ENCODE peak calls at places on chromosomes 12 and 14, in seven cellular contexts. One of them, this sample, is unnamed.

GRCh38 chr14:93936245-93936644 is 9.1 kb downstream of the FAM181A start:
- DNase-seq in AG10803: no peak
- DNase-seq in fibroblast of mammary gland: no peak
- DNase-seq in osteoblast: peak; percentile 88
- DNase-seq in fibroblast of lung: no peak
- DNase-seq in uterus: no peak
- DNase-seq in colonic mucosa: no peak
- DNase-seq in this sample: no peak

GRCh38 chr14:65872536-65872935 is 460.0 kb downstream of the FUT8 start:
- DNase-seq in AG10803: peak; percentile 49
- DNase-seq in fibroblast of mammary gland: no peak
- DNase-seq in osteoblast: no peak
- DNase-seq in fibroblast of lung: no peak
- DNase-seq in uterus: no peak
- DNase-seq in colonic mucosa: no peak
- DNase-seq in this sample: no peak

GRCh38 chr14:94175403-94176146 is 1.5 kb downstream of the PPP4R4 start:
- DNase-seq in AG10803: no peak
- DNase-seq in fibroblast of mammary gland: no peak
- DNase-seq in osteoblast: no peak
- DNase-seq in fibroblast of lung: no peak
- DNase-seq in uterus: no peak
- DNase-seq in colonic mucosa: no peak
- DNase-seq in this sample: no peak

GRCh38 chr12:91053951-91054715 is 3.7 kb downstream of the KERA start:
- DNase-seq in AG10803: peak; percentile 94
- DNase-seq in fibroblast of mammary gland: peak; percentile 88
- DNase-seq in osteoblast: no peak
- DNase-seq in fibroblast of lung: peak; percentile 91
- DNase-seq in uterus: peak; percentile 60
- DNase-seq in colonic mucosa: peak; percentile 22
- DNase-seq in this sample: no peak

GRCh38 chr14:22131749-22132476 is 457.1 kb downstream of the DAD1 start:
- DNase-seq in AG10803: no peak
- DNase-seq in fibroblast of mammary gland: peak; percentile 6
- DNase-seq in osteoblast: no peak
- DNase-seq in fibroblast of lung: no peak
- DNase-seq in uterus: no peak
- DNase-seq in colonic mucosa: peak; percentile 32
- DNase-seq in this sample: no peak

GRCh38 chr12:47361389-47362031 is 281.8 kb upstream of the AMIGO2 start:
- DNase-seq in AG10803: no peak
- DNase-seq in fibroblast of mammary gland: no peak
- DNase-seq in osteoblast: no peak
- DNase-seq in fibroblast of lung: no peak
- DNase-seq in uterus: peak; percentile 67
- DNase-seq in colonic mucosa: peak; percentile 28
- DNase-seq in this sample: no peak

GRCh38 chr14:94337274-94337673 is 14.1 kb upstream of the SERPINA6 start:
- DNase-seq in AG10803: peak; percentile 39
- DNase-seq in fibroblast of mammary gland: peak; percentile 81
- DNase-seq in osteoblast: no peak
- DNase-seq in fibroblast of lung: peak; percentile 49
- DNase-seq in uterus: no peak
- DNase-seq in colonic mucosa: no peak
- DNase-seq in this sample: no peak

GRCh38 chr14:68749487-68750475 is 43.1 kb downstream of the ZFP36L1 start:
- DNase-seq in AG10803: no peak
- DNase-seq in fibroblast of mammary gland: peak; percentile 31
- DNase-seq in osteoblast: no peak
- DNase-seq in fibroblast of lung: peak; percentile 62
- DNase-seq in uterus: peak; percentile 89
- DNase-seq in colonic mucosa: no peak
- DNase-seq in this sample: no peak

GRCh38 chr14:104093366-104094055 is 8.0 kb downstream of the ASPG start:
- DNase-seq in AG10803: no peak
- DNase-seq in fibroblast of mammary gland: no peak
- DNase-seq in osteoblast: peak; percentile 87
- DNase-seq in fibroblast of lung: no peak
- DNase-seq in uterus: no peak
- DNase-seq in colonic mucosa: no peak
- DNase-seq in this sample: no peak

GRCh38 chr12:30357712-30358111 is 338.0 kb downstream of the IPO8 start:
- DNase-seq in AG10803: no peak
- DNase-seq in fibroblast of mammary gland: no peak
- DNase-seq in osteoblast: no peak
- DNase-seq in fibroblast of lung: peak; percentile 50
- DNase-seq in uterus: no peak
- DNase-seq in colonic mucosa: no peak
- DNase-seq in this sample: no peak

GRCh38 chr12:95412826-95413311 is 61.1 kb upstream of the METAP2 start:
- DNase-seq in AG10803: peak; percentile 99
- DNase-seq in fibroblast of mammary gland: peak; percentile 97
- DNase-seq in osteoblast: peak; percentile 88
- DNase-seq in fibroblast of lung: peak; percentile 99
- DNase-seq in uterus: peak; percentile 17
- DNase-seq in colonic mucosa: no peak
- DNase-seq in this sample: no peak

GRCh38 chr14:55440385-55440784 is at the start of gene TBPL2:
- DNase-seq in AG10803: no peak
- DNase-seq in fibroblast of mammary gland: no peak
- DNase-seq in osteoblast: peak; percentile 34
- DNase-seq in fibroblast of lung: no peak
- DNase-seq in uterus: no peak
- DNase-seq in colonic mucosa: no peak
- DNase-seq in this sample: no peak

GRCh38 chr12:109727746-109728726 is 14.4 kb downstream of the FAM222A start:
- DNase-seq in AG10803: no peak
- DNase-seq in fibroblast of mammary gland: no peak
- DNase-seq in osteoblast: peak; percentile 57
- DNase-seq in fibroblast of lung: no peak
- DNase-seq in uterus: no peak
- DNase-seq in colonic mucosa: no peak
- DNase-seq in this sample: no peak

GRCh38 chr12:24109381-24110039 is 160.0 kb upstream of the SOX5 start:
- DNase-seq in AG10803: no peak
- DNase-seq in fibroblast of mammary gland: peak; percentile 43
- DNase-seq in osteoblast: no peak
- DNase-seq in fibroblast of lung: peak; percentile 44
- DNase-seq in uterus: no peak
- DNase-seq in colonic mucosa: no peak
- DNase-seq in this sample: no peak

GRCh38 chr12:51449569-51450246 is 25.1 kb downstream of the SLC4A8 start:
- DNase-seq in AG10803: peak; percentile 19
- DNase-seq in fibroblast of mammary gland: peak; percentile 25
- DNase-seq in osteoblast: no peak
- DNase-seq in fibroblast of lung: no peak
- DNase-seq in uterus: no peak
- DNase-seq in colonic mucosa: no peak
- DNase-seq in this sample: no peak

GRCh38 chr12:2999265-2999841 is 40.2 kb downstream of the TEAD4 start:
- DNase-seq in AG10803: no peak
- DNase-seq in fibroblast of mammary gland: no peak
- DNase-seq in osteoblast: peak; percentile 39
- DNase-seq in fibroblast of lung: no peak
- DNase-seq in uterus: peak; percentile 59
- DNase-seq in colonic mucosa: no peak
- DNase-seq in this sample: no peak

GRCh38 chr14:89493877-89494634 is 77.0 kb upstream of the FOXN3 start:
- DNase-seq in AG10803: no peak
- DNase-seq in fibroblast of mammary gland: no peak
- DNase-seq in osteoblast: no peak
- DNase-seq in fibroblast of lung: no peak
- DNase-seq in uterus: no peak
- DNase-seq in colonic mucosa: no peak
- DNase-seq in this sample: peak; percentile 49

GRCh38 chr14:59664741-59665140 is 88.1 kb upstream of the CCDC175 start:
- DNase-seq in AG10803: no peak
- DNase-seq in fibroblast of mammary gland: peak; percentile 41
- DNase-seq in osteoblast: no peak
- DNase-seq in fibroblast of lung: no peak
- DNase-seq in uterus: no peak
- DNase-seq in colonic mucosa: no peak
- DNase-seq in this sample: no peak

GRCh38 chr12:49823350-49823749 is 4.9 kb downstream of the NCKAP5L start:
- DNase-seq in AG10803: no peak
- DNase-seq in fibroblast of mammary gland: no peak
- DNase-seq in osteoblast: peak; percentile 19
- DNase-seq in fibroblast of lung: no peak
- DNase-seq in uterus: no peak
- DNase-seq in colonic mucosa: no peak
- DNase-seq in this sample: no peak

GRCh38 chr14:68947802-68948201 is 31.3 kb downstream of the ACTN1 start:
- DNase-seq in AG10803: peak; percentile 78
- DNase-seq in fibroblast of mammary gland: peak; percentile 84
- DNase-seq in osteoblast: peak; percentile 74
- DNase-seq in fibroblast of lung: peak; percentile 76
- DNase-seq in uterus: peak; percentile 71
- DNase-seq in colonic mucosa: peak; percentile 89
- DNase-seq in this sample: no peak

GRCh38 chr14:58152569-58152857 is 500 bp upstream of the ARMH4 start:
- DNase-seq in AG10803: no peak
- DNase-seq in fibroblast of mammary gland: no peak
- DNase-seq in osteoblast: no peak
- DNase-seq in fibroblast of lung: no peak
- DNase-seq in uterus: no peak
- DNase-seq in colonic mucosa: no peak
- DNase-seq in this sample: no peak

DNA sequence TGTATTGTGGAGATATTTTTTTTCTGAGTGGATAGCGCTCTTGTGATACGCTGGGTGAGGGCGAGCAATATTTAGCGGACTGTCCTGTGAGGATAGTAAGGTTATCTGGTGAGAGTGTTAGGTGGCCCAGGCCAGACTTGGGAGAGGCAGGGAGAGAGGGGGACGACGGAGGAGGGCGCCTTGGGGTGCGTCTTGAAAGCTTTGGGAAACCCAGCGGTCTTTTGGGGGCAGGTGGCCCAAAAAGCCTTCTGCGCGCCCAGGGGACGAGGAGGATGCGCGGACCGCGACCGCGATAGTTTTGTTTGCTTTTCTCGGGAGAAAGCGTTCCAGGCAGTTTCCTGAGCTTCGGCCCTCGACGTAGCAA is 512 bp upstream of the BICD1 start:
- DNase-seq in AG10803: no peak
- DNase-seq in fibroblast of mammary gland: no peak
- DNase-seq in osteoblast: no peak
- DNase-seq in fibroblast of lung: no peak
- DNase-seq in uterus: peak; percentile 37
- DNase-seq in colonic mucosa: no peak
- DNase-seq in this sample: peak; percentile 28
- H3K4me3 ChIP-seq in AG10803: peak overlapping the region; percentile 88
- H3K4me3 ChIP-seq in fibroblast of mammary gland: peak overlapping the region; percentile 95
- H3K4me3 ChIP-seq in osteoblast: peak overlapping the region; percentile 79
- H3K4me3 ChIP-seq in fibroblast of lung: peak overlapping the region; percentile 88
- H3K4me3 ChIP-seq in uterus: peak overlapping the region; percentile 95
- H3K4me3 ChIP-seq in colonic mucosa: peak overlapping the region; percentile 98
- H3K4me3 ChIP-seq in this sample: peak overlapping the region; percentile 97

GRCh38 chr12:12608557-12608957 is 3.1 kb upstream of the CREBL2 start:
- DNase-seq in AG10803: no peak
- DNase-seq in fibroblast of mammary gland: no peak
- DNase-seq in osteoblast: peak; percentile 59
- DNase-seq in fibroblast of lung: peak; percentile 7
- DNase-seq in uterus: no peak
- DNase-seq in colonic mucosa: no peak
- DNase-seq in this sample: no peak
- TF ChIP-seq CTCF in AG10803: no peak
- TF ChIP-seq CTCF in fibroblast of mammary gland: no peak
- TF ChIP-seq CTCF in osteoblast: peak; percentile 23
- TF ChIP-seq CTCF in fibroblast of lung: no peak
- TF ChIP-seq CTCF in uterus: no peak
- TF ChIP-seq CTCF in colonic mucosa: no peak
- TF ChIP-seq CTCF in this sample: peak; percentile 31

DNA sequence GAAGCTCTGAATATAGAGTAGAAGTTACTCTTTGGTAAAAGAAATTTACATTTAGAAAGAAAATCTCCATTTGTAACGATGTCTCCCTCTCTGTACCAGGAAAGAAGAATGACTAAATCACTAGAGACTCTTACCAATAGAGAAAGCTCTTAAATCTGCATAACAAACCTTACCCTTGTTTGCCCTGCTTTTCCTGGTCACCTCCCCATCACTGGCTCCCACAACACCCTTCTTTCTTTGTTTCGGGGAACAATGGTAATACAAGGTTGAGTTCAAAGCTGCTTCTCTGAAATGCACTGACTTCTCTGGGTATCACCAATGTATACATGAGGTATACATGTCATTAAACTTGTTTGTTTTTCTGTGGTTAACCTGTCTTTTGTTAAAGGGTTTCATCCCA is 351.1 kb upstream of the FLRT2 start:
- DNase-seq in AG10803: no peak
- DNase-seq in fibroblast of mammary gland: no peak
- DNase-seq in osteoblast: no peak
- DNase-seq in fibroblast of lung: no peak
- DNase-seq in uterus: no peak
- DNase-seq in colonic mucosa: no peak
- DNase-seq in this sample: no peak
- H3K4me3 ChIP-seq in AG10803: no peak overlapping the region
- H3K4me3 ChIP-seq in fibroblast of mammary gland: no peak overlapping the region
- H3K4me3 ChIP-seq in osteoblast: no peak overlapping the region
- H3K4me3 ChIP-seq in fibroblast of lung: no peak overlapping the region
- H3K4me3 ChIP-seq in uterus: no peak overlapping the region
- H3K4me3 ChIP-seq in colonic mucosa: no peak overlapping the region
- H3K4me3 ChIP-seq in this sample: no peak overlapping the region

GRCh38 chr12:58154359-58154758 is 213.0 kb downstream of the ATP23 start:
- DNase-seq in AG10803: no peak
- DNase-seq in fibroblast of mammary gland: no peak
- DNase-seq in osteoblast: no peak
- DNase-seq in fibroblast of lung: no peak
- DNase-seq in uterus: no peak
- DNase-seq in colonic mucosa: no peak
- DNase-seq in this sample: no peak

GRCh38 chr12:58143498-58143897 is 202.1 kb downstream of the ATP23 start:
- DNase-seq in AG10803: no peak
- DNase-seq in fibroblast of mammary gland: no peak
- DNase-seq in osteoblast: no peak
- DNase-seq in fibroblast of lung: no peak
- DNase-seq in uterus: no peak
- DNase-seq in colonic mucosa: peak; percentile 33
- DNase-seq in this sample: no peak

GRCh38 chr12:58148976-58149375 is 207.6 kb downstream of the ATP23 start:
- DNase-seq in AG10803: no peak
- DNase-seq in fibroblast of mammary gland: no peak
- DNase-seq in osteoblast: no peak
- DNase-seq in fibroblast of lung: no peak
- DNase-seq in uterus: no peak
- DNase-seq in colonic mucosa: no peak
- DNase-seq in this sample: no peak

GRCh38 chr12:58142991-58143390 is 201.6 kb downstream of the ATP23 start:
- DNase-seq in AG10803: no peak
- DNase-seq in fibroblast of mammary gland: no peak
- DNase-seq in osteoblast: no peak
- DNase-seq in fibroblast of lung: no peak
- DNase-seq in uterus: no peak
- DNase-seq in colonic mucosa: no peak
- DNase-seq in this sample: no peak

DNA sequence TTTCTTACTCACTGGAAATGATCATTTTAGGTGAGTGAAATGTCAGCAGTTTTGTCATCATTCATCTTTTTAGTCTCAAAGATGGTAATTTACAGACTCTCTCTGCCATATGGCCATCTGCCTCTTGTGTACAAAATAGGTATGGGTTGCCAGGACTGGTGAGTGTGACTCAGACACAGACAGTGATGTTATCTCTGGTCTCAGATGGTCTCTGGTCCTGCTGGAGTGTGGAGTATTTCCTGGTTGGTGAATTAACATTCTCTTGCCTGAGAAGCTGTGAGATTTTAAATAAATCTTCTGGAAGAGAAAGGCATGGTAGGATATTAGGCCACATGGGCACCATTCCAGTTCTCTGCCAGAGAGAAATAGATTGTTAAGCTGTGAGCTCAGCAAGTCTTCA is 207.0 kb downstream of the ATP23 start:
- DNase-seq in AG10803: peak; percentile 52
- DNase-seq in fibroblast of mammary gland: peak; percentile 59
- DNase-seq in osteoblast: no peak
- DNase-seq in fibroblast of lung: peak; percentile 59
- DNase-seq in uterus: peak; percentile 18
- DNase-seq in colonic mucosa: no peak
- DNase-seq in this sample: peak; percentile 3
- TF ChIP-seq CTCF in AG10803: no peak
- TF ChIP-seq CTCF in fibroblast of mammary gland: no peak
- TF ChIP-seq CTCF in osteoblast: no peak
- TF ChIP-seq CTCF in fibroblast of lung: no peak
- TF ChIP-seq CTCF in uterus: no peak
- TF ChIP-seq CTCF in colonic mucosa: no peak
- TF ChIP-seq CTCF in this sample: no peak

This sample was measured in dorsolateral prefrontal cortex.